ENCODE peak calls at places on chromosomes 7 and 10, in nine cellular contexts. Z is cardiac muscle cell; Y is heart right ventricle; J is activated CD8-positive, alpha-beta T cell treated with anti-CD3 and anti-CD28 coated beads for 36 hours; W is fibroblast of the aortic adventitia; F is HFFc6; D is nephron progenitor cell; V is body of pancreas; M is tibial artery. K is an unnamed sample.

GRCh38 chr10:110901954-110902819 is 16.8 kb downstream of the BBIP1 start:
- DNase-seq in W (peak; percentile 82), D (no peak), F (peak; percentile 38), Y (no peak), V (no peak), J (peak; percentile 79), M (no peak), Z (peak; percentile 70), K (no peak)

GRCh38 chr7:127034171-127034806 is 218.5 kb downstream of the GRM8 start:
- DNase-seq in W (no peak), Z (no peak), J (no peak), V (no peak), M (no peak), F (no peak), D (no peak), Y (no peak), K (no peak)

GRCh38 chr10:22652988-22653431 is 61.4 kb downstream of the PIP4K2A start:
- DNase-seq in F (no peak), V (no peak), Z (no peak), Y (no peak), J (peak; percentile 83), D (no peak), M (no peak), W (no peak), K (no peak)

GRCh38 chr7:80095545-80095944 is 39.1 kb upstream of the GNAI1 start:
- DNase-seq in Y (no peak), Z (peak; percentile 52), D (no peak), J (no peak), F (no peak), M (no peak), V (no peak), W (peak; percentile 56), K (no peak)

GRCh38 chr10:43077421-43078171 is 727 bp downstream of the RET start:
- DNase-seq in F (no peak), J (no peak), D (no peak), Z (no peak), V (no peak), Y (no peak), W (no peak), M (no peak), K (no peak)

GRCh38 chr10:101258179-101258885 is 29.1 kb upstream of the LBX1 start:
- DNase-seq in D (no peak), Z (no peak), W (no peak), J (peak; percentile 23), V (no peak), F (no peak), M (no peak), Y (no peak), K (no peak)

GRCh38 chr10:70359017-70359550 is 23.3 kb downstream of the LRRC20 start:
- DNase-seq in J (no peak), Y (no peak), F (no peak), W (no peak), V (no peak), Z (no peak), D (no peak), M (no peak), K (no peak)

GRCh38 chr7:27714831-27715444 is 25.0 kb upstream of the TAX1BP1 start:
- DNase-seq in M (no peak), V (no peak), J (no peak), Y (no peak), D (no peak), W (peak; percentile 95), Z (peak; percentile 92), F (no peak), K (no peak)

GRCh38 chr7:155917836-155918385 is 105.6 kb upstream of the SHH start:
- DNase-seq in Z (peak; percentile 6), F (no peak), D (no peak), Y (no peak), V (no peak), W (no peak), J (no peak), M (no peak), K (no peak)

GRCh38 chr7:104196161-104196560 is 11.7 kb downstream of the ORC5 start:
- DNase-seq in V (no peak), F (no peak), M (no peak), W (no peak), Z (no peak), Y (no peak), D (no peak), J (no peak), K (no peak)

DNA sequence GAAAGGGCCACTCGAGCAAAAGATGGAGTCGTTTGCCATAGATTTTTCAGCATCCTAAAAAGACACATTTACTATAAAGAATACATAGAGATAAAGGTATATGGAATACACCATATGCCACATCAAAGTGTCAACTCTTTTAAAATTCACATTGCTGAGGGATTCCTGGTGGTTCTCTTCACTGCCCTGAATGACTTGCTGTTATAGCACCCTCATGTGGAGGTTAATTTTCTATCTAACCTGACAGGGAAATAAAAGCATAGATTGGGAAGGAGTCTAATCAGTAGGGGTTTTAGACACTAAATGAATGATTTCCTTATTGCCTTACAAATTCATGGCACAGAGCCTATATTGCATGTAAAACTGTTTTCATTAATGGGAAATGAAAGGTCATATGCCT is 25.9 kb downstream of the DNAH11 start:
- DNase-seq in F (no peak), M (no peak), D (no peak), Z (peak; percentile 4), J (no peak), W (no peak), Y (no peak), V (no peak), K (no peak)
- TF ChIP-seq CTCF in F (peak; percentile 21), M (no peak), D (peak; percentile 33), Z (no peak), J (peak; percentile 32), W (no peak), Y (peak; percentile 37), V (no peak), K (no peak)

DNA sequence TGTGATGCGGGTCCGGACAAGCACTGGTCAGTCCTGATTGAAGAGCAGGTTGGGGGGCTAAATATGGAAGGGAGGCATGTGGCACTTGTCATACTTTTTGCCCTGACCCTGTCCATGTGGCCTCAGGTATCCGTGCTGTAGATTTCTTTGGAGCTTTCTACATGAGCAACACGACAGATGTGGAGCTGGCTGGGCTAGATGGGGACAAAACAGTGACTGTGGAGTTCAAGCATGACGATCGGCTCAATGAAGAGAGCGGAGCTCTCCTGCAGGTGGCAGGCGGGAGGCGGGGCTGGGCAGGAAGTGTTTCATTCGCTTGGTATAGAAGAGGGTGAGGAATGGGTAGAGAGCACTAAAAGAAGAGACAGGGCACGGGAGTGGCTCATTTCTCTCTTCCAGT is 13.0 kb upstream of the CHCHD1 start:
- DNase-seq in M (no peak), J (peak; percentile 76), Y (no peak), Z (no peak), W (no peak), F (no peak), V (no peak), D (no peak), K (no peak)
- TF ChIP-seq CTCF in M (no peak), J (peak; percentile 45), Y (no peak), Z (no peak), W (no peak), F (no peak), V (no peak), D (no peak), K (no peak)

GRCh38 chr10:127694580-127695193 is 42.3 kb upstream of the FOXI2 start:
- DNase-seq in Y (no peak), J (peak; percentile 69), V (peak; percentile 3), Z (peak; percentile 6), D (peak; percentile 66), F (no peak), M (no peak), W (no peak), K (no peak)
- TF ChIP-seq CTCF in Y (peak; percentile 8), J (peak; percentile 64), V (no peak), Z (peak; percentile 19), D (peak; percentile 55), F (peak; percentile 16), M (no peak), W (no peak), K (no peak)

GRCh38 chr7:151245360-151246160 is 2.9 kb downstream of the SMARCD3 start:
- DNase-seq in F (no peak), Y (peak; percentile 53), J (peak; percentile 76), D (peak; percentile 76), V (no peak), M (no peak), Z (no peak), W (no peak), K (peak; percentile 44)
- TF ChIP-seq CTCF in F (peak; percentile 89), Y (peak; percentile 62), J (peak; percentile 85), D (peak; percentile 55), V (peak; percentile 72), M (peak; percentile 72), Z (peak; percentile 32), W (peak; percentile 60), K (peak; percentile 79)

GRCh38 chr7:154832557-154833138 is 170.3 kb downstream of the PAXIP1 start:
- DNase-seq in J (peak; percentile 5), M (no peak), F (no peak), Z (no peak), W (no peak), V (no peak), Y (no peak), D (peak; percentile 21), K (no peak)
- TF ChIP-seq CTCF in J (no peak), M (no peak), F (no peak), Z (no peak), W (no peak), V (no peak), Y (no peak), D (no peak), K (no peak)

GRCh38 chr7:77460057-77460486 is 43.9 kb upstream of the GSAP start:
- DNase-seq in Y (no peak), F (no peak), W (no peak), J (no peak), D (no peak), M (no peak), V (no peak), Z (no peak), K (no peak)
- TF ChIP-seq CTCF in Y (peak; percentile 19), F (peak; percentile 50), W (no peak), J (no peak), D (no peak), M (no peak), V (no peak), Z (no peak), K (no peak)

GRCh38 chr7:1290262-1291039 is 57.8 kb downstream of the UNCX start:
- DNase-seq in Z (peak; percentile 37), M (no peak), J (peak; percentile 47), V (peak; percentile 32), W (peak; percentile 48), F (no peak), Y (no peak), D (peak; percentile 59), K (no peak)
- TF ChIP-seq CTCF in Z (peak; percentile 28), M (no peak), J (no peak), V (no peak), W (peak; percentile 46), F (no peak), Y (peak; percentile 12), D (no peak), K (no peak)

K was measured in mesothelial cell of epicardium.